ENCODE peak calls at places on chromosome 18, in ten cellular contexts. E is left ventricle myocardium inferior; J is adrenal gland; C is upper lobe of left lung; H is lower lobe of right lung; X is AG10803; V is HFF-Myc; Y is AG04450; I is CD8-positive, alpha-beta T cell; K is omental fat pad. G is an unnamed sample.
A peak's percentile ranks its signal among the peaks of the same experiment; 100 is the strongest.

GRCh38 chr18:9738266-9738969 is 30.3 kb downstream of the RAB31 start:
- DNase-seq in E (no peak), C (no peak), H (no peak), X (no peak), K (no peak), J (no peak), I (no peak), V (no peak), Y (no peak), G (no peak)

GRCh38 chr18:9775172-9775571 is 67.1 kb downstream of the RAB31 start:
- DNase-seq in K (no peak), V (no peak), I (no peak), J (peak; percentile 54), Y (no peak), E (no peak), H (no peak), X (no peak), C (peak; percentile 62), G (no peak)

GRCh38 chr18:25669741-25670140 is 317.8 kb upstream of the ZNF521 start:
- DNase-seq in V (no peak), I (no peak), E (no peak), C (no peak), J (peak; percentile 19), Y (no peak), K (no peak), H (no peak), X (peak; percentile 16), G (no peak)

GRCh38 chr18:47999801-48000248 is 69.4 kb upstream of the SMAD2 start:
- DNase-seq in C (peak; percentile 59), I (no peak), Y (no peak), J (no peak), V (no peak), X (no peak), H (no peak), K (no peak), E (no peak), G (no peak)

GRCh38 chr18:66457245-66457644 is 146.6 kb downstream of the CDH19 start:
- DNase-seq in H (no peak), X (no peak), C (no peak), J (no peak), K (no peak), I (no peak), E (no peak), Y (no peak), V (no peak), G (no peak)

GRCh38 chr18:61998957-61999356 is 106.2 kb upstream of the RNF152 start:
- DNase-seq in Y (peak; percentile 69), X (peak; percentile 95), J (no peak), H (no peak), C (no peak), I (no peak), E (no peak), V (peak; percentile 97), K (no peak), G (no peak)

GRCh38 chr18:45687617-45688016 is 36.4 kb upstream of the SLC14A1 start:
- DNase-seq in X (no peak), H (no peak), J (no peak), V (no peak), I (peak; percentile 13), C (no peak), Y (no peak), K (no peak), E (no peak), G (peak; percentile 44)

GRCh38 chr18:63319383-63320040 is at the start of gene BCL2:
- DNase-seq in Y (no peak), C (peak; percentile 27), H (peak; percentile 52), E (peak; percentile 31), V (no peak), J (peak; percentile 29), I (peak; percentile 29), K (no peak), X (peak; percentile 20), G (no peak)

GRCh38 chr18:66271927-66272326 is 332.0 kb downstream of the CDH19 start:
- DNase-seq in X (no peak), Y (no peak), V (no peak), H (no peak), K (no peak), C (no peak), J (no peak), I (no peak), E (no peak), G (no peak)

GRCh38 chr18:33837191-33837590 is 259.2 kb downstream of the ASXL3 start:
- DNase-seq in C (no peak), H (no peak), K (no peak), X (no peak), Y (no peak), J (no peak), E (no peak), I (no peak), V (no peak), G (no peak)

GRCh38 chr18:33830210-33830609 is 252.2 kb downstream of the ASXL3 start:
- DNase-seq in C (no peak), K (no peak), E (no peak), J (no peak), V (no peak), H (no peak), X (no peak), Y (no peak), I (no peak), G (no peak)

GRCh38 chr18:33835419-33835818 is 257.4 kb downstream of the ASXL3 start:
- DNase-seq in X (no peak), H (no peak), E (no peak), I (no peak), J (no peak), K (no peak), C (no peak), Y (no peak), V (no peak), G (no peak)

GRCh38 chr18:33831424-33831823 is 253.4 kb downstream of the ASXL3 start:
- DNase-seq in K (no peak), J (no peak), I (no peak), H (no peak), Y (no peak), V (no peak), C (no peak), X (no peak), E (no peak), G (no peak)

GRCh38 chr18:33833847-33834246 is 255.8 kb downstream of the ASXL3 start:
- DNase-seq in K (no peak), J (no peak), V (no peak), I (no peak), H (no peak), E (no peak), Y (no peak), C (no peak), X (no peak), G (no peak)
- TF ChIP-seq CTCF in K (no peak), J (no peak), V (no peak), I (no peak), H (no peak), E (no peak), Y (no peak), C (no peak), X (no peak), G (no peak)

GRCh38 chr18:7272268-7273049 is 41.6 kb downstream of the LRRC30 start:
- DNase-seq in E (peak; percentile 59), X (peak; percentile 75), Y (peak; percentile 20), K (no peak), I (no peak), J (peak; percentile 65), H (peak; percentile 72), C (peak; percentile 60), V (peak; percentile 31), G (no peak)
- TF ChIP-seq CTCF in E (peak; percentile 65), X (peak; percentile 69), Y (peak; percentile 52), K (no peak), I (no peak), J (peak; percentile 63), H (peak; percentile 58), C (peak; percentile 48), V (peak; percentile 53), G (no peak)

GRCh38 chr18:11962586-11962985 is 18.7 kb upstream of the IMPA2 start:
- DNase-seq in X (no peak), C (no peak), Y (no peak), V (no peak), K (no peak), I (no peak), J (no peak), E (no peak), H (no peak), G (no peak)

GRCh38 chr18:11960743-11961380 is 20.4 kb upstream of the IMPA2 start:
- DNase-seq in J (no peak), H (no peak), E (no peak), Y (no peak), X (no peak), V (no peak), K (no peak), C (no peak), I (no peak), G (no peak)

DNA sequence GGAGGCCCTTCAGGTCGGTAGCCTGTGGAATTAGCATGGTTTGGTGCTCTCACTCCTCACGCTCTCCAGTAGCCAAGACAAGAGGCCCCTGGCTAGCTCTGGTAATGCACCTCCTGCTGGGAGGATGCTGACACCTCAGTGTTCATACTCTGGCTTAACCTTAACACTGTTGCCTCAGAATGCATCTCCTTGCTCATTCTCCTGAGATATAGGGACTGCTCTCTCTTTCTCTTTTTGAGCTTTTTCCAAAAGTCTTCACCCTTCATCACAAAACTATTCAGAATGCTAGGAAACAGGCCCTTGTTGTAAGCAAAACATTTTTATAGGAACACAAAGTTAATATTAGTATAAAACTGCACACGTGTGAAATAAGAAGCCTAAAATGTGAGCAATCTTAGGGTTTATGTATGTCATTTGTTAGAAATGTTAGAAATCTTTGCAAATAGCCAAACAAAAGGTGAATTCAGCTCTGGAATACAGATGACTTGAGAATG is 17.3 kb upstream of the IMPA2 start:
- DNase-seq in E (no peak), X (peak; percentile 75), J (no peak), K (no peak), I (no peak), Y (no peak), C (no peak), V (no peak), H (no peak), G (no peak)
- TF ChIP-seq CTCF in E (no peak), X (peak; percentile 40), J (no peak), K (no peak), I (no peak), Y (peak; percentile 44), C (no peak), V (peak; percentile 18), H (no peak), G (no peak)

DNA sequence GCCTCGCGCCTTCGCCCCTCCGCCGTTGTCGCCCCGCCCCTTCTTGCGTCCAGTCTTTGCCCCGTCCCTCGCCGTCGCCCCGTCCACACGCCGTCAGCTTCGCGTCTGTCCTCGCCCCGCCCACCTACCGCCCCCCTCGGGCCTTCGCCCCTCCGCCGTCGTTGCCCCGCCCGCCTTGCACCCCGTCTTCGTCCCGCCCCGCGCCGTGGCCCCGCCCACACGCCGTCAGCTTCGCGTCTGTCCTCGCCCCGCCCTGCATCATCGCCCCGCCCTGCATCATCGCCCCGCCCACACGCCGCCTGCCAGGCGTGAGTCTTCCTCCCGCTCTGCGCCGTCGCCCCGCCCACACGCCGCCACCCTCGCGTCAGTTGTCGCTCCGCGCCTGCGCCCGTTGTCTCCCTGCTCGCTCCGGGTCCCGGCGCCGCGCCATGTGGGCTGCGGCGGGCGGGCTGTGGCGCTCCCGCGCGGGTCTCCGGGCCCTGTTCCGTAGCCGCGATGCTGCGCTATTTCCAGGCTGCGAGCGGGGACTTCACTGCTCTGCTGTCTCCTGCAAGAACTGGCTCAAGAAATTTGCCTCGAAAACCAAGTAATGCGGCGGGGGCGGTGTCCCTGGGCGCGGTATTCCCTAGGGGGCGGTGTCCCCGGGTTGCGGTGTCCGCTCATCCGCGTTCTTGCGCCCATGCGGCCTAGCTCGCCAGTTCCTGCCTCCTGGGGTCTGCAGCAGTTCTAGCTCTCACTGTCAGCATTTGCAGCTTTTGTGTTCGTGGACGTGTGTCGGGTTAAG is at the start of gene RBFA:
- DNase-seq in H (peak; percentile 100), X (peak; percentile 98), J (peak; percentile 99), I (peak; percentile 100), C (peak; percentile 98), K (peak; percentile 99), E (peak; percentile 100), Y (peak; percentile 98), V (no peak), G (peak; percentile 99)
- TF ChIP-seq CTCF in H (peak; percentile 42), X (peak; percentile 3), J (peak; percentile 58), I (no peak), C (peak; percentile 67), K (no peak), E (peak; percentile 54), Y (peak; percentile 53), V (peak; percentile 39), G (no peak)

G was measured in natural killer cell.